ENCODE peak calls at places on chromosomes 5 and 9, in six cellular contexts. One of them, this sample, is unnamed.

GRCh38 chr5:61640631-61641030 is 308.6 kb downstream of the ZSWIM6 start:
- DNase-seq in H1: no peak
- DNase-seq in K562: no peak
- DNase-seq in tibial artery: no peak
- DNase-seq in upper lobe of right lung: no peak
- DNase-seq in hepatocyte: no peak
- DNase-seq in this sample: no peak

GRCh38 chr5:50655810-50656205 is 10.6 kb upstream of the PARP8 start:
- DNase-seq in H1: no peak
- DNase-seq in K562: no peak
- DNase-seq in tibial artery: no peak
- DNase-seq in upper lobe of right lung: no peak
- DNase-seq in hepatocyte: no peak
- DNase-seq in this sample: no peak

GRCh38 chr5:821504-821903 is 29.3 kb downstream of the ZDHHC11 start:
- DNase-seq in H1: no peak
- DNase-seq in K562: no peak
- DNase-seq in tibial artery: no peak
- DNase-seq in upper lobe of right lung: no peak
- DNase-seq in hepatocyte: no peak
- DNase-seq in this sample: no peak

GRCh38 chr9:124285903-124286291 is 28.1 kb downstream of the NEK6 start:
- DNase-seq in H1: no peak
- DNase-seq in K562: peak; percentile 36
- DNase-seq in tibial artery: peak; percentile 96
- DNase-seq in upper lobe of right lung: peak; percentile 84
- DNase-seq in hepatocyte: peak; percentile 74
- DNase-seq in this sample: no peak

GRCh38 chr9:77514886-77515711 is 133.0 kb downstream of the GNA14 start:
- DNase-seq in H1: no peak
- DNase-seq in K562: no peak
- DNase-seq in tibial artery: no peak
- DNase-seq in upper lobe of right lung: no peak
- DNase-seq in hepatocyte: no peak
- DNase-seq in this sample: no peak

GRCh38 chr9:93600504-93600903 is 24.1 kb downstream of the PHF2 start:
- DNase-seq in H1: no peak
- DNase-seq in K562: no peak
- DNase-seq in tibial artery: peak; percentile 45
- DNase-seq in upper lobe of right lung: no peak
- DNase-seq in hepatocyte: no peak
- DNase-seq in this sample: no peak

GRCh38 chr5:57932761-57933160 is 450.1 kb upstream of the ACTBL2 start:
- DNase-seq in H1: no peak
- DNase-seq in K562: no peak
- DNase-seq in tibial artery: no peak
- DNase-seq in upper lobe of right lung: no peak
- DNase-seq in hepatocyte: peak; percentile 46
- DNase-seq in this sample: no peak

GRCh38 chr5:135129307-135129706 is 95.3 kb upstream of the PITX1 start:
- DNase-seq in H1: no peak
- DNase-seq in K562: no peak
- DNase-seq in tibial artery: no peak
- DNase-seq in upper lobe of right lung: no peak
- DNase-seq in hepatocyte: no peak
- DNase-seq in this sample: no peak

GRCh38 chr5:173123416-173123815 is 20.9 kb upstream of the BNIP1 start:
- DNase-seq in H1: no peak
- DNase-seq in K562: no peak
- DNase-seq in tibial artery: no peak
- DNase-seq in upper lobe of right lung: no peak
- DNase-seq in hepatocyte: peak; percentile 32
- DNase-seq in this sample: peak; percentile 25

GRCh38 chr9:76419782-76420380 is 25.7 kb upstream of the RFK start:
- DNase-seq in H1: no peak
- DNase-seq in K562: peak; percentile 16
- DNase-seq in tibial artery: no peak
- DNase-seq in upper lobe of right lung: no peak
- DNase-seq in hepatocyte: peak; percentile 21
- DNase-seq in this sample: no peak

GRCh38 chr5:159105318-159106053 is 5.8 kb upstream of the EBF1 start:
- DNase-seq in H1: no peak
- DNase-seq in K562: no peak
- DNase-seq in tibial artery: no peak
- DNase-seq in upper lobe of right lung: no peak
- DNase-seq in hepatocyte: no peak
- DNase-seq in this sample: no peak

GRCh38 chr5:140558542-140558941 is 1.3 kb upstream of the SRA1 start:
- DNase-seq in H1: no peak
- DNase-seq in K562: no peak
- DNase-seq in tibial artery: no peak
- DNase-seq in upper lobe of right lung: peak; percentile 57
- DNase-seq in hepatocyte: no peak
- DNase-seq in this sample: no peak

GRCh38 chr5:142939884-142940283 is 169.7 kb downstream of the ARHGAP26 start:
- DNase-seq in H1: no peak
- DNase-seq in K562: no peak
- DNase-seq in tibial artery: no peak
- DNase-seq in upper lobe of right lung: no peak
- DNase-seq in hepatocyte: no peak
- DNase-seq in this sample: no peak

GRCh38 chr9:121398374-121398773 is 28.3 kb upstream of the STOM start:
- DNase-seq in H1: no peak
- DNase-seq in K562: no peak
- DNase-seq in tibial artery: no peak
- DNase-seq in upper lobe of right lung: no peak
- DNase-seq in hepatocyte: no peak
- DNase-seq in this sample: no peak

GRCh38 chr5:1857256-1857600 is 25.5 kb downstream of the IRX4 start:
- DNase-seq in H1: no peak
- DNase-seq in K562: no peak
- DNase-seq in tibial artery: no peak
- DNase-seq in upper lobe of right lung: no peak
- DNase-seq in hepatocyte: no peak
- DNase-seq in this sample: no peak

GRCh38 chr5:31502506-31502905 is 29.4 kb downstream of the DROSHA start:
- DNase-seq in H1: no peak
- DNase-seq in K562: no peak
- DNase-seq in tibial artery: no peak
- DNase-seq in upper lobe of right lung: no peak
- DNase-seq in hepatocyte: no peak
- DNase-seq in this sample: no peak

GRCh38 chr9:99431103-99431502 is 209.0 kb downstream of the SEC61B start:
- DNase-seq in H1: no peak
- DNase-seq in K562: no peak
- DNase-seq in tibial artery: no peak
- DNase-seq in upper lobe of right lung: no peak
- DNase-seq in hepatocyte: no peak
- DNase-seq in this sample: no peak

GRCh38 chr5:35213608-35214007 is 16.7 kb downstream of the PRLR start:
- DNase-seq in H1: no peak
- DNase-seq in K562: no peak
- DNase-seq in tibial artery: no peak
- DNase-seq in upper lobe of right lung: no peak
- DNase-seq in hepatocyte: no peak
- DNase-seq in this sample: peak; percentile 44

GRCh38 chr5:171615201-171616001 is 170.2 kb upstream of the SMIM23 start:
- DNase-seq in H1: no peak
- DNase-seq in K562: no peak
- DNase-seq in tibial artery: no peak
- DNase-seq in upper lobe of right lung: peak; percentile 81
- DNase-seq in hepatocyte: peak; percentile 43
- DNase-seq in this sample: peak; percentile 57

GRCh38 chr9:119044801-119045200 is 324.4 kb downstream of the BRINP1 start:
- DNase-seq in H1: no peak
- DNase-seq in K562: no peak
- DNase-seq in tibial artery: no peak
- DNase-seq in upper lobe of right lung: no peak
- DNase-seq in hepatocyte: peak; percentile 30
- DNase-seq in this sample: no peak

GRCh38 chr5:115179959-115180709 is 10.4 kb upstream of the TRIM36 start:
- DNase-seq in H1: no peak
- DNase-seq in K562: no peak
- DNase-seq in tibial artery: peak; percentile 68
- DNase-seq in upper lobe of right lung: peak; percentile 71
- DNase-seq in hepatocyte: peak; percentile 35
- DNase-seq in this sample: peak; percentile 11

GRCh38 chr5:109324351-109324750 is 85.4 kb downstream of the PJA2 start:
- DNase-seq in H1: no peak
- DNase-seq in K562: no peak
- DNase-seq in tibial artery: no peak
- DNase-seq in upper lobe of right lung: no peak
- DNase-seq in hepatocyte: no peak
- DNase-seq in this sample: no peak

DNA sequence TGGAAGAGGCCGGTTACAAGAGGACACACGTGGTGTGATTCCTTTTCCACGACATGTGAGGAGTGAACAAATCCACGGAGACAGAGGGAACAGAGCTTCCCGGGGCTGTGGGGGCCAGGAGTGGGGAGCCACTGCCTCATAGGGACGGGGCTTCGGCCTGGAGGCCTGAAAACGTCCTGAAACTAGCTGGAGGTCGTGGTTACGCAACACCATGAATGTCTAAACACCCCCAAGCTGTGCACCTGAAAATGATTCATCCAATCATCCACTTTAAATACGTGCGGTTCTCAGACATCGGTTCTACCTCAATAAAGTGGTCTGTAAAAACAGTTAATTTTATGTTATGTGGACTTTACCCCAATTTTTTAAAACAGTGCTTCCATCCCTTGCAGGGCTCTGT is 65.3 kb upstream of the PPP1R26 start:
- DNase-seq in H1: no peak
- DNase-seq in K562: no peak
- DNase-seq in tibial artery: peak; percentile 21
- DNase-seq in upper lobe of right lung: no peak
- DNase-seq in hepatocyte: peak; percentile 2
- DNase-seq in this sample: no peak
- H3K27me3 ChIP-seq in H1: no peaks in the 10 kb centered on the region
- H3K27me3 ChIP-seq in K562: no peaks in the 10 kb centered on the region
- H3K27me3 ChIP-seq in tibial artery: peaks cover 51% of the 10 kb centered on the region
- H3K27me3 ChIP-seq in upper lobe of right lung: no peaks in the 10 kb centered on the region
- H3K27me3 ChIP-seq in hepatocyte: peaks cover 3% of the 10 kb centered on the region
- H3K27me3 ChIP-seq in this sample: no peaks in the 10 kb centered on the region

DNA sequence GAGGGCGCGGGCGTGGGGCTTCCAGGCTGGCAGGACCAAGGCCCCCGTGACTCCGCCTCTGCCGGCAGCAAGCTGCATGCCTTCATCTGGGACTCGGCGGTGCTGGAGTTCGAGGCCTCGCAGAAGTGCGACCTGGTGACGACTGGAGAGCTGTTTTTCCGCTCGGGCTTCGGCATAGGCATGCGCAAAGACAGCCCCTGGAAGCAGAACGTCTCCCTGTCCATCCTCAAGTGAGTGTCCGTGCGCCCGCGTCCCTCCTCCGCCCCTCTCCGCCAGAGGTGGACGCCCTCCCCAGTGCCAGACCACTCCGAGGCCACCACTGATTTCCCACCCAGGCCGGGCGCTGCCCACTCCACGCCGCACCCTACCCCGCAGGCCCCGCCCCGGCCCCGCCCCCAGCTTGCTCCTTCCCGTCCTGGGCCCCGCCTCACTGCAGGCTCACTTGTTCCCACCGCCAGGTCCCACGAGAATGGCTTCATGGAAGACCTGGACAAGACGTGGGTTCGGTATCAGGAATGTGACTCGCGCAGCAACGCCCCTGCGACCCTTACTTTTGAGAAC is 6.7 kb downstream of the LRRC26 start:
- DNase-seq in H1: no peak
- DNase-seq in K562: peak; percentile 66
- DNase-seq in tibial artery: no peak
- DNase-seq in upper lobe of right lung: no peak
- DNase-seq in hepatocyte: no peak
- DNase-seq in this sample: no peak
- H3K4me3 ChIP-seq in H1: peak overlapping the region; percentile 32
- H3K4me3 ChIP-seq in K562: peak overlapping the region; percentile 10
- H3K4me3 ChIP-seq in tibial artery: peak overlapping the region; percentile 39
- H3K4me3 ChIP-seq in upper lobe of right lung: peak overlapping the region; percentile 40
- H3K4me3 ChIP-seq in hepatocyte: no peak overlapping the region
- H3K4me3 ChIP-seq in this sample: peak overlapping the region; percentile 46

GRCh38 chr5:77844408-77845272 is 68.5 kb upstream of the TBCA start:
- DNase-seq in H1: no peak
- DNase-seq in K562: no peak
- DNase-seq in tibial artery: no peak
- DNase-seq in upper lobe of right lung: no peak
- DNase-seq in hepatocyte: no peak
- DNase-seq in this sample: no peak
- H3K27me3 ChIP-seq in H1: peaks cover 63% of the 10 kb centered on the region
- H3K27me3 ChIP-seq in K562: peaks cover 53% of the 10 kb centered on the region
- H3K27me3 ChIP-seq in tibial artery: peaks cover 2% of the 10 kb centered on the region
- H3K27me3 ChIP-seq in upper lobe of right lung: peaks cover 23% of the 10 kb centered on the region
- H3K27me3 ChIP-seq in hepatocyte: peaks cover 42% of the 10 kb centered on the region
- H3K27me3 ChIP-seq in this sample: no peaks in the 10 kb centered on the region

GRCh38 chr9:23822331-23823169 is 3.5 kb downstream of the ELAVL2 start:
- DNase-seq in H1: no peak
- DNase-seq in K562: no peak
- DNase-seq in tibial artery: no peak
- DNase-seq in upper lobe of right lung: no peak
- DNase-seq in hepatocyte: no peak
- DNase-seq in this sample: no peak

GRCh38 chr9:23824241-23825142 is 1.5 kb downstream of the ELAVL2 start:
- DNase-seq in H1: no peak
- DNase-seq in K562: no peak
- DNase-seq in tibial artery: no peak
- DNase-seq in upper lobe of right lung: peak; percentile 56
- DNase-seq in hepatocyte: peak; percentile 67
- DNase-seq in this sample: no peak

GRCh38 chr9:23820731-23821399 is 5.2 kb downstream of the ELAVL2 start:
- DNase-seq in H1: no peak
- DNase-seq in K562: no peak
- DNase-seq in tibial artery: no peak
- DNase-seq in upper lobe of right lung: peak; percentile 57
- DNase-seq in hepatocyte: peak; percentile 28
- DNase-seq in this sample: no peak

GRCh38 chr9:23819403-23819802 is 6.6 kb downstream of the ELAVL2 start:
- DNase-seq in H1: no peak
- DNase-seq in K562: no peak
- DNase-seq in tibial artery: no peak
- DNase-seq in upper lobe of right lung: no peak
- DNase-seq in hepatocyte: no peak
- DNase-seq in this sample: no peak

DNA sequence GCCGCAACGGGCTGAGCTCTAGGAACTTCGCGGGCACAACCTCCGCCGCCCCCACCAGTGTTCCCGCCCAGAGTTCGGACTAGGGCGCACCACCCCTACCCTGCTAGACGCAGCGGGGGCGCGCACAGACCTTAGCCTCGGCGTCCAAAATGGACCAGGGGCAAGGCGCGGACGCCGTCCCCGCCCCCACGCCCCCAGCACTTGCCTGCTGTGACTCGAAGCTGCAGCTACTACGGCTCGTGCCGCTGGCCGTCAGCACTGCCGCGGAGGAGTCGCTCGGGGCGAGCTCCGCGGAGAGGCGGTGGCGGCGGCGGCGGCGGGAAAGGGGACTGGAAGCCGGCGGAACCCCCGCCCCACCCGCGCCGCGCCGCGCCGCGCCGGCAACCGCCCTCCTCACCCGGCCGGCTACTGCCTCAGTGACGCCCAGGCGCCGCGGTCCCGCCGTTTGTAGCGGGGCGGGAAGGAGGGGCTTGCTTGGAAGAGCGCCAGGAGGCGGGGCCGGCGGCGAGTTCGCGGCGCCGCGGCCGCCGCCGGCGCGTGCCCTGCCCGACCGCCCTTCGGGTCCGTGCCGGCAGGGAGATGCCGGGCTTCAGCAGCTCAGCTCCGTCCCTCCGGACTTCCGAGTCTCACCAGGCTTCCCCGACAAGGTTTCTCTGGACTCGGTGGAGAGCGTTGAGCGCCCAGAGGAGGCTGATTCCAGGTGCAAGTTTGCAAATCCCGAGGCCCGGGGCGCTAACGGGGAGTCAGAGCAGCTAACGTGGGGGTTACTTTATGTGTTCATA is 4.4 kb downstream of the ELAVL2 start:
- DNase-seq in H1: no peak
- DNase-seq in K562: no peak
- DNase-seq in tibial artery: no peak
- DNase-seq in upper lobe of right lung: peak; percentile 66
- DNase-seq in hepatocyte: peak; percentile 63
- DNase-seq in this sample: no peak
- H3K4me3 ChIP-seq in H1: peak overlapping the region; percentile 62
- H3K4me3 ChIP-seq in K562: no peak overlapping the region
- H3K4me3 ChIP-seq in tibial artery: peak overlapping the region; percentile 51
- H3K4me3 ChIP-seq in upper lobe of right lung: peak overlapping the region; percentile 29
- H3K4me3 ChIP-seq in hepatocyte: peak overlapping the region; percentile 59
- H3K4me3 ChIP-seq in this sample: peak overlapping the region; percentile 19

This sample was measured in Caco-2.